ENCODE peak calls at places on chromosomes 5 and 9, in four cellular contexts. V, J, C and T are unnamed samples.

GRCh38 chr5:80034962-80035821 is at the start of gene THBS4:
- DNase-seq in V (no peak), J (no peak), C (peak; percentile 24), T (peak; percentile 14)

GRCh38 chr9:4769321-4770080 is 23.2 kb upstream of the RCL1 start:
- DNase-seq in V (no peak), J (no peak), C (no peak), T (no peak)

GRCh38 chr9:131349881-131350563 is 43.9 kb upstream of the PRRC2B start:
- DNase-seq in V (peak; percentile 62), J (peak; percentile 89), C (peak; percentile 61), T (peak; percentile 67)

GRCh38 chr5:179221196-179221876 is 123.9 kb downstream of the ADAMTS2 start:
- DNase-seq in V (no peak), J (no peak), C (no peak), T (no peak)

GRCh38 chr9:109290385-109290784 is 30.5 kb downstream of the EPB41L4B start:
- DNase-seq in V (no peak), J (no peak), C (no peak), T (no peak)

GRCh38 chr9:124257070-124257864 is 482 bp upstream of the NEK6 start:
- DNase-seq in V (no peak), J (peak; percentile 42), C (no peak), T (no peak)

GRCh38 chr5:57327934-57328333 is 154.1 kb downstream of the GPBP1 start:
- DNase-seq in V (peak; percentile 60), J (no peak), C (no peak), T (no peak)

GRCh38 chr9:37302277-37302676 is 120.2 kb upstream of the GRHPR start:
- DNase-seq in V (no peak), J (peak; percentile 82), C (no peak), T (peak; percentile 86)

GRCh38 chr5:31827862-31828261 is 188.9 kb downstream of the PDZD2 start:
- DNase-seq in V (no peak), J (no peak), C (no peak), T (no peak)

GRCh38 chr5:23302438-23302837 is 205.0 kb upstream of the PRDM9 start:
- DNase-seq in V (no peak), J (no peak), C (no peak), T (no peak)